ENCODE peak calls at places on chromosomes 2 and 18, in four cellular contexts. N is astrocyte, G is aorta, A is progenitor cell of endocrine pancreas. H is an unnamed sample.

GRCh38 chr2:68824831-68825230 is 46.4 kb downstream of the BMP10 start:
- DNase-seq in N (peak; percentile 79), A (no peak), G (peak; percentile 45), H (peak; percentile 82)

GRCh38 chr2:217685255-217685605 is 317.6 kb downstream of the TNS1 start:
- DNase-seq in N (peak; percentile 78), G (peak; percentile 74), A (no peak), H (peak; percentile 87)

GRCh38 chr2:1717129-1717528 is 27.2 kb downstream of the PXDN start:
- DNase-seq in N (peak; percentile 76), G (no peak), A (no peak), H (peak; percentile 97)

GRCh38 chr2:231182500-231182899 is 15.9 kb upstream of the ARMC9 start:
- DNase-seq in N (no peak), A (no peak), G (no peak), H (no peak)

GRCh38 chr2:165114345-165114943 is 89.4 kb downstream of the SCN3A start:
- DNase-seq in N (peak; percentile 79), A (no peak), G (no peak), H (peak; percentile 75)

GRCh38 chr2:120235681-120236080 is 12.5 kb upstream of the TMEM185B start:
- DNase-seq in N (no peak), G (no peak), A (no peak), H (no peak)

GRCh38 chr18:76454429-76454828 is 40.6 kb downstream of the ZNF516 start:
- DNase-seq in N (no peak), G (no peak), A (no peak), H (no peak)

GRCh38 chr2:38438536-38439225 is 61.6 kb upstream of the ATL2 start:
- DNase-seq in A (no peak), G (no peak), N (no peak), H (no peak)

H was measured in M059J.